ENCODE peak calls at places on chromosomes 6 and 20, in eight cellular contexts. Y is pancreas, H is transverse colon, O is cardiac muscle cell, J is K562, T is uterus, G is endothelial cell of umbilical vein, P is IMR-90. F is an unnamed sample.

GRCh38 chr20:62728781-62729300 is 20.2 kb downstream of the NTSR1 start:
- DNase-seq in T (no peak), Y (no peak), O (no peak), H (no peak), J (no peak), P (no peak), G (no peak), F (no peak)

GRCh38 chr20:25199473-25200265 is 4.2 kb downstream of the ENTPD6 start:
- DNase-seq in O (no peak), Y (no peak), P (no peak), H (no peak), G (no peak), J (no peak), T (no peak), F (no peak)

GRCh38 chr6:92541457-92542060 is 877.8 kb downstream of the EPHA7 start:
- DNase-seq in O (no peak), Y (no peak), P (no peak), H (no peak), T (no peak), J (no peak), G (no peak), F (no peak)

GRCh38 chr20:60035-60918 is 27.2 kb upstream of the DEFB125 start:
- DNase-seq in P (no peak), G (no peak), Y (no peak), O (no peak), J (no peak), H (no peak), T (no peak), F (no peak)

GRCh38 chr6:19802656-19803055 is 34.5 kb upstream of the ID4 start:
- DNase-seq in O (no peak), Y (no peak), G (no peak), J (no peak), P (no peak), H (no peak), T (no peak), F (no peak)

GRCh38 chr6:138817799-138818198 is 21.9 kb downstream of the ECT2L start:
- DNase-seq in H (peak), P (peak), G (peak), O (peak), T (no peak), J (no peak), Y (peak), F (peak)

GRCh38 chr6:146891615-146892265 is 293.0 kb downstream of the ADGB start:
- DNase-seq in H (no peak), J (no peak), Y (no peak), G (peak), P (peak), O (no peak), T (no peak), F (no peak)

GRCh38 chr6:16141514-16141913 is 12.6 kb downstream of the MYLIP start:
- DNase-seq in G (no peak), T (no peak), Y (no peak), P (no peak), J (no peak), O (no peak), H (no peak), F (no peak)

GRCh38 chr6:156585859-156586258 is 191.3 kb upstream of the ARID1B start:
- DNase-seq in P (no peak), T (no peak), Y (no peak), O (peak), J (no peak), H (no peak), G (no peak), F (no peak)

GRCh38 chr6:91926827-91927226 is 1340.0 kb upstream of the MAP3K7 start:
- DNase-seq in G (no peak), J (no peak), P (no peak), H (no peak), O (no peak), T (no peak), Y (no peak), F (no peak)

GRCh38 chr20:53918949-53919361 is 151.4 kb downstream of the BCAS1 start:
- DNase-seq in H (peak), Y (no peak), T (no peak), G (no peak), P (no peak), J (peak), O (no peak), F (no peak)

GRCh38 chr20:53922901-53923314 is 147.5 kb downstream of the BCAS1 start:
- DNase-seq in G (no peak), O (peak), H (peak), Y (no peak), J (no peak), T (no peak), P (no peak), F (no peak)

GRCh38 chr20:53921443-53921973 is 148.9 kb downstream of the BCAS1 start:
- DNase-seq in T (no peak), P (no peak), J (no peak), G (no peak), O (no peak), Y (no peak), H (peak), F (no peak)

GRCh38 chr20:53919886-53920285 is 150.5 kb downstream of the BCAS1 start:
- DNase-seq in H (no peak), J (no peak), G (no peak), P (no peak), O (no peak), T (no peak), Y (no peak), F (no peak)

DNA sequence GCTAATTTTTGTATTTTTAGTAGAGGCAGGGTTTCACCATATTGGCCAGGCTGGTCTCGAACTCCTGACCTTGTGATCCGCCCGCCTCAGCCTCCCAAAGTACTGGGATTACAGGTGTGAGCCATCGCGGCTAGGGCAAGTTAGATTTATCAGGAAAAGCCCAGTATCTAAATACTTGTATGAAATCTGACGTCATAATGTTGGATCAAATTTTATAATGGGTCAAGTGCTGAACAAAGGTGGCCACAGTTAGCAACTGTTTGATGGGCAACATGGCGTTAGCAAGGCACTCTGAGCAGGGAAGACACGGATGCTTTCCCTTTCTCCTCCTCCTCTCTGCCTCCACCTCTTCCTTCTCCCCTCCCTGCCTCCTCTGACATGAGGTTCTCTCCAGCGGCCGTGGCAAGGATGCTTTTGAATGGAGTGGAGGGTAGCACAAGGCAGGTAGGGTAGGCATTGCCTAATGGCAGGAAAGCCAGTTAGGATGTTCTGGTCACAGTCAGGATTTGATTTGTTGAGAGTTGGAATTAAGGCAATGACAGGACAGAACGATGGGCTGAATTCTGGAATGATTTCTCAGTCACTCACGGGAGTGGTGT is 149.6 kb downstream of the BCAS1 start:
- DNase-seq in T (no peak), J (no peak), P (no peak), H (no peak), G (no peak), Y (no peak), O (no peak), F (no peak)
- H3K27ac ChIP-seq in T (no peak), J (no peak), P (no peak), H (no peak), G (no peak), Y (no peak), O (no peak), F (no peak)

DNA sequence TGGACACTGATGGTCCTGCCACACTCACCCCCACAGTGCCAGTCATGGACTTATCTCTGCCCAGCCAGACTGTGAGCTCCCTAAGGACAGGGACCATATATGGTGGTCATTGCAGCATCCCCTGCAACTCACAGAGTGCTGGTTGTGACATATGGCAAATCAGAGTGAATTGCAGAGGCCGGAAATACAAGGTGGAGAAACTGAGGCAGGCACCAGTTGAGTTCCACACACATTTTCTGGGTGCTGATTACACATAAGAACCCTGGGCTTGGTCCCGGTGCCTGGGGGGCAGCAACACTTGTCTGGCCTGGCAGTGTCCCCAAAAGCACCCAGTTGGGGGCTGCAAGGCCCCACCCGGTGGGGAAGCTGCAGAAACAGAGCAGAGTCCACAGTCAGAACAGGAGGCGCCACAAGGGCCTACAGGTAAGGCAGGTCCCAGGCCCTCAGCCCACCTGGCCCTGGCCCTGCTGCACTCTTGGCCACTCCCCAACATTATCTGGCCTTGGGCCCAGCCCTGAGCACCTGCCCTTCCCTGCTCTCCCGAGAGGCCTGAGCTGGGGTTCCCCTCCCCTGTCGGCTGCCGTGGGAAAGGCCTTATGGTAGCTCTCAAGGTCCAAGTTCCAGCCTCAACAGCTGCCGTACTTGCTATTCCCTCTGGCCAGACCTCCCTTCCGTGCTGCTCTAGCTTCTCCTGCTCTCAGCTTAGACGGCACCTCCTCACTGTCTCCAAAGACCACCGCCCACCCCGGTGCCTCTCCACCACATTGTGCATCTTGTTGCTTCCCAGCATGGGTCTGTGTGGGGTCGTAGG is 140.8 kb upstream of the PTPN1 start:
- DNase-seq in Y (peak), O (no peak), T (no peak), J (no peak), G (no peak), H (peak), P (no peak), F (no peak)
- H3K4me3 ChIP-seq in Y (no peak), O (no peak), T (no peak), J (no peak), G (no peak), H (no peak), P (no peak), F (no peak)

DNA sequence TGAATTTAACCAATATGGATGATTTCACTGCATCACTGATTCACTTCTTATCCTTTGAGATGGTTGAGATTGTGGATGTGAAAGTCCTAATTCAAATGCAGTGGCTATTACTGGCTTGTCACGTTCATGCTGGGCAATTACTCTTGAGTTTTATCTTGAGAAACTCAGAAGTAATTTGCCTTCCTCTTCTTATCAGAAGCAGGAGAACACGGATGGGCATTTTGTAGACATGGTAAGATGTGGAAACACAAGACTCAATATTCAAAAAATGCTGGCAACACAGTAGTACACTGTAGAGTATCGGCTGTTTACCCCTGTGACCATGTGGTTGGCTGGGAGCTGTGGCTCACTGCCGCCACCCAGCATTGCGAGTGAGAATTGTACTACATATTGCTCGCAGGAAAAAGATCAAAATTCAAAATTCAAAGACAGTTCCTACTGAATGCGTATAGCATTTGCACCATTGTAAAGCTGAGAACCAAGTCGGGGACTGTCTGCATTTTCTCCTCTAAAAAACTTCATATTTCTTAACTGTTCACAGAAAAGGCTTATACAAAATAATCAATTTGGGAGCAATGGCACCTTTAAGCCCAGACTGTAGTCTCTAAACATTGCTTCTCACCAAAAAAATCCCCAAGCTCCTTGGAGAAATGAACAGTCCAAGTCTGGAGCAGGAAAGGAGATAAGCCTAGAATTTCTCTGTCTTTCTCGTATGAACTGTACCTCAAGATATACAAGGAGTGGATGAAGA is 61.9 kb upstream of the ELOVL5 start:
- DNase-seq in P (peak), H (peak), T (no peak), Y (no peak), J (peak), O (peak), G (peak), F (peak)
- TF ChIP-seq CTCF in P (peak), H (peak), T (peak), Y (no peak), J (peak), O (peak), G (peak), F (peak)

GRCh38 chr6:105170066-105170465 is 9.7 kb downstream of the POPDC3 start:
- DNase-seq in T (no peak), G (no peak), O (no peak), Y (no peak), H (no peak), J (no peak), P (peak), F (no peak)
- H3K27ac ChIP-seq in T (no peak), G (no peak), O (peak), Y (no peak), H (no peak), J (no peak), P (no peak), F (no peak)

DNA sequence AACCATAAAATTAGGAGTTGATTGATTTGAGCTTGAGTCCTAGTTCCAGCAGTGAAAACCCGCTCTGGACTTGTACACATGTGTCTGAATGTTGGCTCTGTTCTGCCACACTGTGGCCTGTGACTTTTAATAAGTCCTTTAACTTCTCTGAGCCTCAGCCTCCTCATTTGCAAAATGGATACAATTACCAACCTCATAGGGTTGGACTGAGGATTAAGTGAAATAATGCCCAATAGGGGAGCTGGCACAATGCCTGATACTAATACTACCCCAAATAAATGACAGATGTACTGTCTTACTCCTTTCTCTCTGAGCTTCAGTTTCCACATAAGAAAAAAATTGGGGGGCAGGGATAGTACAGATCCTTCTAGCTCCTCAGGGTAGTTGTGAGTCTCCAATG is 92.6 kb upstream of the RIPOR2 start:
- DNase-seq in P (no peak), H (no peak), O (no peak), Y (no peak), T (no peak), G (no peak), J (no peak), F (no peak)
- H3K4me3 ChIP-seq in P (no peak), H (no peak), O (no peak), Y (no peak), T (no peak), G (no peak), J (no peak), F (no peak)

F was measured in brain microvascular endothelial cell.